ENCODE peak calls at places on chromosome 14, in eight cellular contexts. D, E, A, G, T, Y, F and U are unnamed samples.

GRCh38 chr14:100286484-100287191 is 19.6 kb downstream of the SLC25A29 start:
- DNase-seq in D (no peak), Y (no peak), F (no peak), G (no peak), E (no peak), A (no peak), T (no peak), U (no peak)

GRCh38 chr14:104980601-104981531 is 2.7 kb upstream of the AHNAK2 start:
- DNase-seq in G (no peak), T (no peak), F (no peak), D (no peak), Y (no peak), A (no peak), E (no peak), U (peak)

GRCh38 chr14:32324601-32325000 is 4.5 kb upstream of the AKAP6 start:
- DNase-seq in E (no peak), T (no peak), G (no peak), A (no peak), Y (no peak), D (no peak), F (no peak), U (no peak)

GRCh38 chr14:51369814-51370213 is 129.8 kb downstream of the TMX1 start:
- DNase-seq in Y (peak), D (no peak), T (no peak), F (no peak), E (no peak), G (no peak), A (no peak), U (no peak)

GRCh38 chr14:81436296-81437138 is 36.4 kb upstream of the STON2 start:
- DNase-seq in F (peak), G (peak), T (peak), A (peak), Y (peak), D (no peak), E (no peak), U (peak)

GRCh38 chr14:31084385-31084784 is 58.2 kb upstream of the STRN3 start:
- DNase-seq in A (no peak), D (no peak), G (no peak), E (no peak), T (no peak), F (no peak), Y (no peak), U (no peak)

GRCh38 chr14:104879983-104880565 is 15.0 kb downstream of the CEP170B start:
- DNase-seq in D (no peak), E (no peak), G (no peak), F (no peak), A (no peak), Y (no peak), T (no peak), U (no peak)

GRCh38 chr14:32043624-32044023 is 33.5 kb upstream of the ARHGAP5 start:
- DNase-seq in F (no peak), E (no peak), G (no peak), A (no peak), T (no peak), D (no peak), Y (no peak), U (no peak)

GRCh38 chr14:55556929-55557623 is 22.9 kb upstream of the KTN1 start:
- DNase-seq in Y (peak), G (no peak), A (peak), E (peak), F (peak), D (peak), T (peak), U (peak)

GRCh38 chr14:77097006-77097688 is 911 bp upstream of the CIPC start:
- DNase-seq in F (no peak), D (peak), A (no peak), T (no peak), E (no peak), G (no peak), Y (peak), U (no peak)

GRCh38 chr14:64706552-64707193 is 2.4 kb downstream of the PLEKHG3 start:
- DNase-seq in A (no peak), D (no peak), Y (no peak), E (no peak), F (no peak), G (no peak), T (no peak), U (no peak)